ENCODE peak calls at places on chromosomes 3 and 15, in eight cellular contexts. O is heart left ventricle; J is pancreas; A is adrenal gland; U is CD8-positive, alpha-beta T cell; G is left ventricle myocardium inferior; H is GM12878; F is astrocyte. T is an unnamed sample.

GRCh38 chr15:66594344-66594743 is 28.5 kb upstream of the LCTL start:
- DNase-seq in O (no peak), J (no peak), A (no peak), U (no peak), G (no peak), H (no peak), F (no peak), T (no peak)

GRCh38 chr15:58951388-58952060 is 18.0 kb upstream of the SLTM start:
- DNase-seq in O (no peak), J (no peak), A (peak; percentile 11), U (no peak), G (no peak), H (no peak), F (peak; percentile 73), T (no peak)

GRCh38 chr3:43996379-43997301 is 245.0 kb upstream of the TOPAZ1 start:
- DNase-seq in O (no peak), J (peak; percentile 20), A (no peak), U (no peak), G (no peak), H (no peak), F (no peak), T (no peak)

GRCh38 chr15:92672102-92672501 is 16.5 kb upstream of the FAM174B start:
- DNase-seq in O (no peak), J (no peak), A (no peak), U (no peak), G (no peak), H (no peak), F (no peak), T (no peak)

GRCh38 chr15:57591237-57591821 is 375 bp upstream of the MYZAP start:
- DNase-seq in O (no peak), J (no peak), A (no peak), U (no peak), G (no peak), H (no peak), F (no peak), T (no peak)

GRCh38 chr3:151544164-151544548 is 83.3 kb upstream of the IGSF10 start:
- DNase-seq in O (no peak), J (no peak), A (no peak), U (no peak), G (no peak), H (no peak), F (no peak), T (no peak)

GRCh38 chr15:88505721-88506120 is 38.2 kb downstream of the MRPS11 start:
- DNase-seq in O (no peak), J (no peak), A (no peak), U (no peak), G (no peak), H (no peak), F (no peak), T (no peak)

GRCh38 chr3:30775070-30775469 is 119.4 kb downstream of the GADL1 start:
- DNase-seq in O (no peak), J (no peak), A (no peak), U (no peak), G (no peak), H (no peak), F (peak; percentile 72), T (no peak)

GRCh38 chr15:36161781-36162212 is 417.6 kb upstream of the CDIN1 start:
- DNase-seq in O (peak; percentile 17), J (no peak), A (peak; percentile 9), U (no peak), G (peak; percentile 14), H (no peak), F (no peak), T (no peak)

GRCh38 chr15:74040115-74040850 is 42.1 kb downstream of the GOLGA6A start:
- DNase-seq in O (peak; percentile 73), J (no peak), A (peak; percentile 35), U (no peak), G (peak; percentile 48), H (no peak), F (peak; percentile 90), T (peak; percentile 31)

GRCh38 chr3:8733332-8734094 is at the start of gene CAV3:
- DNase-seq in O (peak; percentile 58), J (no peak), A (no peak), U (no peak), G (peak; percentile 55), H (no peak), F (no peak), T (no peak)

GRCh38 chr3:195873971-195874370 is 34.4 kb downstream of the TNK2 start:
- DNase-seq in O (no peak), J (no peak), A (no peak), U (no peak), G (no peak), H (no peak), F (no peak), T (no peak)

GRCh38 chr3:43207628-43208085 is 78.7 kb upstream of the SNRK start:
- DNase-seq in O (no peak), J (no peak), A (no peak), U (no peak), G (no peak), H (peak; percentile 40), F (no peak), T (peak; percentile 60)

GRCh38 chr15:34336947-34337556 is 529 bp downstream of the SLC12A6 start:
- DNase-seq in O (no peak), J (peak; percentile 20), A (no peak), U (peak; percentile 32), G (no peak), H (no peak), F (no peak), T (no peak)

GRCh38 chr3:126355777-126356372 is 1.3 kb downstream of the KLF15 start:
- DNase-seq in O (peak; percentile 94), J (peak; percentile 99), A (peak; percentile 99), U (no peak), G (peak; percentile 98), H (no peak), F (peak; percentile 20), T (no peak)

GRCh38 chr3:157311633-157312365 is 124.9 kb upstream of the PTX3 start:
- DNase-seq in O (no peak), J (no peak), A (no peak), U (no peak), G (no peak), H (no peak), F (peak; percentile 92), T (no peak)

GRCh38 chr15:70704166-70704565 is 59.2 kb downstream of the UACA start:
- DNase-seq in O (no peak), J (no peak), A (no peak), U (no peak), G (no peak), H (no peak), F (no peak), T (no peak)

GRCh38 chr15:57570994-57571393 is 20.7 kb upstream of the MYZAP start:
- DNase-seq in O (no peak), J (no peak), A (no peak), U (no peak), G (no peak), H (no peak), F (peak; percentile 49), T (peak; percentile 65)

GRCh38 chr3:23272820-23273219 is 69.7 kb downstream of the UBE2E2 start:
- DNase-seq in O (no peak), J (no peak), A (no peak), U (no peak), G (no peak), H (no peak), F (no peak), T (no peak)

DNA sequence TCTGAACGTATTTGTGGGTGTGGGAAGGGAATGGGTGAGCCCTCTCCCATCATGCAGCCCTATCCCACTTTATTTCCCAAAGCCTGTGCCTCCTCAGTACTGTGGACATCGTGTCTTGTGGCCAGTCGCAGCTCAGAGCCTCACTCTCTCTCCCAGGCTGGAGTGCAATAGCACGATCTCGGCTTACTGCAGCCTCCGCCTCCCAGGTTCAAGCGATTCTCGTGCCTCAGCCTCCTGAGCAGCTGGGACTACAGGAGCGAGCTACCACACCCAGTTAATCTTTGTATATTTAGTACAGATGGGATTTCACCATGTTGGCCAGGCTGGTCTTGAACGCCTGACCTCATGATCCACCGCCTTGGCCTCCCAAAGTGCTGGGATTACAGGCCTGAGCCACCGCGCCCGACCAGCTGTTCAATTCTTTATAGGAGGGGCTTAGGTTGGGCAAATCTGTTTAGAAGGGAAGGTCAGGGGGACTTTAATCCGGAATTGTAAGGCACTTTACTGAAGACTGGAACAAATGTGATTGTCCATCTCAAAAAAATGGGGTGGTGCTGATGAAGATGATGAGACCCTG is 42.7 kb upstream of the BDH1 start:
- DNase-seq in O (no peak), J (no peak), A (no peak), U (no peak), G (no peak), H (no peak), F (no peak), T (no peak)
- H3K4me3 ChIP-seq in O (no peak overlapping the region), J (no peak overlapping the region), A (no peak overlapping the region), U (no peak overlapping the region), G (no peak overlapping the region), H (no peak overlapping the region), F (no peak overlapping the region), T (no peak overlapping the region)

GRCh38 chr3:49727924-49728361 is 4.2 kb upstream of the GMPPB start:
- DNase-seq in O (no peak), J (peak; percentile 22), A (no peak), U (no peak), G (no peak), H (no peak), F (no peak), T (no peak)
- H3K36me3 ChIP-seq in O (peaks cover 22% of the 10 kb centered on the region), J (peaks cover 8% of the 10 kb centered on the region), A (peaks cover 72% of the 10 kb centered on the region), U (peaks cover 16% of the 10 kb centered on the region), G (peaks cover 73% of the 10 kb centered on the region), H (peaks cover 19% of the 10 kb centered on the region), F (peaks cover 19% of the 10 kb centered on the region), T (peaks cover 1% of the 10 kb centered on the region)

DNA sequence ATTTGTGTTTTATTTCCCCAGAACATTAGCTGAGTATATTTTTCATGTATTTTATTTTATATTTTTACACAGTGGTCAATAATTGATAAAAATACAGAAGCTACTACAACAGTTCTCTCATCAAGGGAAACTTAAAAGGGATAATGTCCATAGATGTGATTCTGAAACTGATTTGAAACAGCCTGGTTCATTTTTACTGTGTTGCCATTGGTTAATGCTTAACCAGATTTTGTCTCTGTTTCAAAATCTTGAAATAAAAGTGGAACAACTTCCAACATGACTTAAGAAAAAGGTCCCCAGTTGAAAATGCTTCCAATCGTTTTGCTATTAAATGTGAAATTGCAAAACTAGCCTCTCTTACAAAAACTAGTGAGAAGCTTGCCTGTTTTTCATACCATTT is 240.6 kb downstream of the LPP start:
- DNase-seq in O (no peak), J (no peak), A (no peak), U (no peak), G (no peak), H (no peak), F (no peak), T (no peak)
- H3K4me3 ChIP-seq in O (no peak overlapping the region), J (no peak overlapping the region), A (no peak overlapping the region), U (no peak overlapping the region), G (no peak overlapping the region), H (no peak overlapping the region), F (no peak overlapping the region), T (no peak overlapping the region)

DNA sequence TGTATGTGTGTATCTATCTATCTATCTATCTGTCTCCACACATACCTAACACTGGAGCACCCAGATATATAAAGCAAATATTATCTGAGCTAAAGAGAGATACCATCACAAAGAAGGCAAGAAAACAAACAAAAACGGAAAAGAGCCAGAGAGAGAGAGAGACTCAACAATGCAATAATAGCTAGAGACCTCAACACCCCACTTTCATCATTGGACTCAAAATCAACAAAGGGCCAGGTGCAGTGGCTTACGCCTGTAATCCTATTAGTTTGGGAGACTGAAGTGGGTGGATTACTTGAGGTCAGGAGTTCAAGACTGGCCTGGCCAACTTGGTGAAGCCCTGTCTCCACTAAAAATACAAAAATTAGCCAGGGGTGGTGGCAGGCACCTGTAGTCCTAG is 23.4 kb downstream of the NCBP2 start:
- DNase-seq in O (no peak), J (no peak), A (no peak), U (no peak), G (no peak), H (no peak), F (no peak), T (no peak)
- H3K36me3 ChIP-seq in O (no peaks in the 10 kb centered on the region), J (no peaks in the 10 kb centered on the region), A (peaks cover 13% of the 10 kb centered on the region), U (no peaks in the 10 kb centered on the region), G (peaks cover 45% of the 10 kb centered on the region), H (peaks cover 2% of the 10 kb centered on the region), F (peaks cover 10% of the 10 kb centered on the region), T (no peaks in the 10 kb centered on the region)

GRCh38 chr3:53269888-53270880 is 14.4 kb upstream of the TKT start:
- DNase-seq in O (peak; percentile 84), J (peak; percentile 90), A (peak; percentile 92), U (no peak), G (peak; percentile 80), H (peak; percentile 30), F (peak; percentile 97), T (peak; percentile 94)
- H3K4me3 ChIP-seq in O (no peak overlapping the region), J (no peak overlapping the region), A (no peak overlapping the region), U (no peak overlapping the region), G (peak overlapping the region; percentile 17), H (no peak overlapping the region), F (no peak overlapping the region), T (no peak overlapping the region)